ENCODE peak calls at places on chromosomes 13 and 19, in five cellular contexts. L, F, X, P and K are unnamed samples.

GRCh38 chr13:22173605-22174004 is 502.7 kb downstream of the FGF9 start:
- DNase-seq in L (no peak), X (no peak), P (no peak), F (no peak), K (peak)

GRCh38 chr19:29666634-29667389 is 1.6 kb downstream of the PLEKHF1 start:
- DNase-seq in F (no peak), L (no peak), X (no peak), P (peak), K (no peak)

GRCh38 chr19:46474211-46474610 is 2.8 kb upstream of the PNMA8A start:
- DNase-seq in L (no peak), P (no peak), X (no peak), F (no peak), K (no peak)

GRCh38 chr19:38737921-38738731 is 6.1 kb downstream of the CAPN12 start:
- DNase-seq in L (no peak), F (no peak), P (no peak), X (no peak), K (no peak)

GRCh38 chr13:93169980-93170379 is 56.6 kb upstream of the GPC6 start:
- DNase-seq in L (no peak), X (no peak), F (peak), P (no peak), K (peak)

GRCh38 chr19:10871711-10872550 is 578 bp downstream of the CARM1 start:
- DNase-seq in L (no peak), F (no peak), X (peak), P (peak), K (no peak)

GRCh38 chr13:30648522-30649012 is 30.8 kb downstream of the USPL1 start:
- DNase-seq in X (no peak), L (no peak), F (no peak), P (no peak), K (no peak)

GRCh38 chr19:42150353-42150752 is 18.1 kb upstream of the POU2F2 start:
- DNase-seq in X (no peak), F (no peak), L (no peak), P (no peak), K (no peak)

GRCh38 chr19:4018140-4018613 is 10.6 kb downstream of the PIAS4 start:
- DNase-seq in F (no peak), X (peak), P (no peak), L (no peak), K (no peak)

GRCh38 chr19:53102186-53102585 is 1.0 kb downstream of the ZNF160 start:
- DNase-seq in L (no peak), X (no peak), F (no peak), P (no peak), K (no peak)

GRCh38 chr13:47433461-47434005 is 536.7 kb upstream of the HTR2A start:
- DNase-seq in X (no peak), P (no peak), F (no peak), L (no peak), K (no peak)

GRCh38 chr19:12828494-12828893 is 5.9 kb downstream of the RTBDN start:
- DNase-seq in X (no peak), L (no peak), P (peak), F (no peak), K (no peak)

GRCh38 chr19:7292950-7293794 is 1.0 kb downstream of the INSR start:
- DNase-seq in X (peak), F (no peak), P (peak), L (no peak), K (no peak)

GRCh38 chr13:105442941-105443340 is 1092.5 kb downstream of the EFNB2 start:
- DNase-seq in P (no peak), X (no peak), F (peak), L (no peak), K (peak)